ENCODE peak calls at places on chromosome 4, in four cellular contexts. T, H, D and F are unnamed samples.
A peak's percentile ranks its signal among the peaks of the same experiment; 100 is the strongest.

GRCh38 chr4:30719363-30720020 is 677 bp upstream of the PCDH7 start:
- DNase-seq in T (no peak), H (no peak), D (peak; percentile 65), F (no peak)

GRCh38 chr4:86641516-86642090 is 47.5 kb downstream of the PTPN13 start:
- DNase-seq in D (no peak), H (no peak), T (no peak), F (no peak)

GRCh38 chr4:33878710-33879109 is 2365.6 kb downstream of the ARAP2 start:
- DNase-seq in T (no peak), D (no peak), H (no peak), F (no peak)

GRCh38 chr4:42673084-42673429 is 16.2 kb upstream of the ATP8A1 start:
- DNase-seq in D (no peak), H (no peak), T (no peak), F (no peak)

GRCh38 chr4:89056953-89057398 is at the start of gene FAM13A:
- DNase-seq in T (peak; percentile 25), D (peak; percentile 88), H (peak; percentile 96), F (peak; percentile 83)

GRCh38 chr4:153532227-153532626 is 66.1 kb downstream of the TMEM131L start:
- DNase-seq in T (no peak), D (no peak), H (no peak), F (no peak)

GRCh38 chr4:185219551-185220344 is 10.3 kb downstream of the SNX25 start:
- DNase-seq in T (no peak), D (no peak), H (peak; percentile 95), F (no peak)

GRCh38 chr4:7778524-7779193 is 161.0 kb downstream of the AFAP1 start:
- DNase-seq in H (no peak), T (no peak), D (no peak), F (no peak)

GRCh38 chr4:101183658-101184373 is 163.5 kb downstream of the PPP3CA start:
- DNase-seq in H (no peak), D (no peak), T (no peak), F (no peak)

GRCh38 chr4:1676605-1677525 is 7.2 kb downstream of the FAM53A start:
- DNase-seq in D (no peak), T (no peak), H (no peak), F (no peak)

GRCh38 chr4:111639876-111640275 is 505.4 kb upstream of the FAM241A start:
- DNase-seq in T (no peak), H (no peak), D (peak; percentile 27), F (no peak)

GRCh38 chr4:102730968-102731533 is 29.7 kb downstream of the MANBA start:
- DNase-seq in D (no peak), H (no peak), T (no peak), F (peak; percentile 20)

GRCh38 chr4:20839957-20840356 is 139.7 kb downstream of the PACRGL start:
- DNase-seq in T (no peak), D (no peak), H (no peak), F (no peak)

GRCh38 chr4:178881937-178882336 is 1439.7 kb upstream of the AGA start:
- DNase-seq in T (no peak), D (no peak), H (no peak), F (no peak)

GRCh38 chr4:27921236-27921635 is 1060.6 kb downstream of the STIM2 start:
- DNase-seq in H (no peak), T (no peak), D (no peak), F (no peak)

GRCh38 chr4:79666875-79667274 is 258.8 kb upstream of the GK2 start:
- DNase-seq in D (no peak), H (no peak), T (no peak), F (no peak)

GRCh38 chr4:11368701-11369115 is 60.0 kb downstream of the HS3ST1 start:
- DNase-seq in H (no peak), D (no peak), T (no peak), F (no peak)

GRCh38 chr4:181272427-181272826 is 970.8 kb upstream of the TENM3 start:
- DNase-seq in T (no peak), H (no peak), D (no peak), F (no peak)

GRCh38 chr4:72375050-72375736 is 193.8 kb downstream of the ADAMTS3 start:
- DNase-seq in T (no peak), H (no peak), D (no peak), F (no peak)

GRCh38 chr4:141473952-141474351 is 162.4 kb upstream of the IL15 start:
- DNase-seq in D (no peak), T (no peak), H (no peak), F (no peak)

GRCh38 chr4:162523171-162523570 is 359.4 kb upstream of the FSTL5 start:
- DNase-seq in D (no peak), T (no peak), H (no peak), F (no peak)

GRCh38 chr4:149512489-149512888 is 303.2 kb downstream of the IQCM start:
- DNase-seq in H (no peak), D (no peak), T (no peak), F (no peak)

GRCh38 chr4:13920901-13921300 is 293.4 kb upstream of the BOD1L1 start:
- DNase-seq in T (peak; percentile 56), D (no peak), H (no peak), F (peak; percentile 25)

GRCh38 chr4:1463088-1463926 is 57.1 kb upstream of the NKX1-1 start:
- DNase-seq in T (no peak), D (peak; percentile 14), H (no peak), F (no peak)

GRCh38 chr4:5971077-5971447 is 47.2 kb downstream of the C4orf50 start:
- DNase-seq in H (no peak), D (peak; percentile 55), T (no peak), F (no peak)

GRCh38 chr4:151671541-151672059 is 89.2 kb downstream of the GATB start:
- DNase-seq in H (no peak), T (no peak), D (peak; percentile 74), F (no peak)

GRCh38 chr4:10490996-10491395 is 33.8 kb upstream of the ZNF518B start:
- DNase-seq in D (no peak), T (no peak), H (no peak), F (no peak)

GRCh38 chr4:637536-637935 is 12.2 kb downstream of the PDE6B start:
- DNase-seq in D (no peak), H (no peak), T (no peak), F (no peak)

GRCh38 chr4:130563185-130563890 is 1467.4 kb downstream of the C4orf33 start:
- DNase-seq in H (no peak), D (peak; percentile 79), T (no peak), F (peak; percentile 43)

GRCh38 chr4:138310498-138310897 is 68.3 kb upstream of the SLC7A11 start:
- DNase-seq in D (no peak), H (no peak), T (no peak), F (no peak)

GRCh38 chr4:133812236-133812635 is 389.4 kb downstream of the PABPC4L start:
- DNase-seq in D (no peak), H (no peak), T (no peak), F (no peak)

GRCh38 chr4:6180841-6181631 is 19.3 kb downstream of the JAKMIP1 start:
- DNase-seq in D (no peak), H (no peak), T (no peak), F (no peak)

GRCh38 chr4:159881158-159881557 is 778.3 kb downstream of the RAPGEF2 start:
- DNase-seq in D (no peak), T (no peak), H (no peak), F (no peak)

GRCh38 chr4:151152033-151152432 is 52.6 kb downstream of the RPS3A start:
- DNase-seq in H (no peak), T (no peak), D (no peak), F (no peak)

GRCh38 chr4:89837385-89837995 is 529 bp upstream of the SNCA start:
- DNase-seq in D (peak; percentile 65), H (no peak), T (no peak), F (peak; percentile 25)

GRCh38 chr4:84159767-84160166 is 339.3 kb downstream of the NKX6-1 start:
- DNase-seq in T (no peak), H (no peak), D (peak; percentile 37), F (peak; percentile 20)

GRCh38 chr4:122733805-122734155 is 1.3 kb downstream of the BBS12 start:
- DNase-seq in D (no peak), T (no peak), H (no peak), F (no peak)

GRCh38 chr4:122732329-122733026 is at the start of gene BBS12:
- DNase-seq in T (peak; percentile 96), D (peak; percentile 100), H (peak; percentile 98), F (peak; percentile 99)

GRCh38 chr4:122728781-122729330 is 3.6 kb upstream of the BBS12 start:
- DNase-seq in T (no peak), H (no peak), D (no peak), F (no peak)

GRCh38 chr4:122731676-122732075 is 828 bp upstream of the BBS12 start:
- DNase-seq in T (no peak), D (no peak), H (no peak), F (no peak)
- H3K27ac ChIP-seq in T (peak overlapping the region; percentile 79), D (peak overlapping the region; percentile 35), H (no peak overlapping the region), F (no peak overlapping the region)

GRCh38 chr4:2836391-2836859 is 7.2 kb upstream of the ADD1 start:
- DNase-seq in H (no peak), D (no peak), T (no peak), F (no peak)
- H3K27ac ChIP-seq in H (peak overlapping the region; percentile 85), D (peak overlapping the region; percentile 64), T (no peak overlapping the region), F (no peak overlapping the region)

DNA sequence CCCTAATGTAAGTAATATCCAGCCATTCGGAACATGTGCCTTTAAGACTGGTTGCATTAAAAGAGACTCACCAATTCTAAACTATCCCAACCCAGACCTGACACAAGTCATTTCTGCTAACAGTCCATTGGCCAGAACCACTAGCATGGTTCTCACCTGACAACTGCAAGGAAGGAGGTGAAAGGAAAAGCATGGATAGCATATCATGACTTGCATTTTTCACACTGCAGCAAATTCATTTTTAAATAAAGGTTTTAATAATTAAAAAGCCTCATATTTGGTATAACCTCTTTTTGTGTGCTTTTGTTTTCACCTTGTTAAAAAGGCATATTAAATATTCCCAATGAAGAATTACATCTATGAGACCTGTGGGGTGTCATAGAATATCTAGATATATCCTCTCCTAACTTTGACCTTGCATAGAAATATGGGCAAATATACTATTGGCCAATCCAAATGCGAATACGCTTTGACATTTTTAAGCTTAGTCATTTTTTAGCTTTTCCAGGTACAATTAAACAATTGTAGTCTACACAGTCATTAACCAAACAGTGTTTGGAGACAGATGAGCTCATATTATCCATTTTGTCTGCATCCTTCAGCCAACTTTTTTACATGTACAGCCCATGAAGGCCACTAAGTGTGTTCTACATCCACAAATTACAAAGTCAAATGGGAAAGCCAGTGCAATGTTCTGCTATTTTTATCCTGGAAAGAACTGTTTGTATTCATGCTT is 295.3 kb downstream of the PDGFC start:
- DNase-seq in D (no peak), T (no peak), H (no peak), F (no peak)
- H3K27ac ChIP-seq in D (no peak overlapping the region), T (no peak overlapping the region), H (no peak overlapping the region), F (no peak overlapping the region)

GRCh38 chr4:23144707-23145106 is 452.0 kb downstream of the GBA3 start:
- DNase-seq in D (no peak), H (no peak), T (no peak), F (no peak)

GRCh38 chr4:23153076-23153475 is 460.3 kb downstream of the GBA3 start:
- DNase-seq in D (no peak), T (no peak), H (no peak), F (no peak)

GRCh38 chr4:23149815-23150214 is 457.1 kb downstream of the GBA3 start:
- DNase-seq in T (no peak), H (no peak), D (no peak), F (no peak)
- H3K27ac ChIP-seq in T (no peak overlapping the region), H (no peak overlapping the region), D (no peak overlapping the region), F (no peak overlapping the region)